ENCODE peak calls at places on chromosome 1, in four cellular contexts. Z is H1, W is breast epithelium, P is prostate gland. C is an unnamed sample.

GRCh38 chr1:215911406-215911968 is 344.4 kb downstream of the KCTD3 start:
- DNase-seq in W (no peak), Z (no peak), P (no peak), C (no peak)

GRCh38 chr1:47031059-47031458 is 7.6 kb downstream of the CYP4X1 start:
- DNase-seq in W (peak; percentile 39), P (peak; percentile 76), Z (no peak), C (peak; percentile 14)

GRCh38 chr1:19273106-19273843 is 15.3 kb downstream of the AKR7A3 start:
- DNase-seq in Z (no peak), W (no peak), P (no peak), C (no peak)

GRCh38 chr1:238900334-238900865 is 486.0 kb upstream of the CHRM3 start:
- DNase-seq in P (no peak), Z (no peak), W (no peak), C (no peak)

GRCh38 chr1:226695335-226695900 is 43.7 kb downstream of the ITPKB start:
- DNase-seq in P (no peak), Z (no peak), W (no peak), C (no peak)

GRCh38 chr1:172935062-172935592 is 115.6 kb downstream of the TNFSF18 start:
- DNase-seq in W (no peak), P (no peak), Z (no peak), C (no peak)

GRCh38 chr1:24895511-24895910 is 34.6 kb downstream of the RUNX3 start:
- DNase-seq in W (no peak), P (no peak), Z (no peak), C (no peak)

GRCh38 chr1:216425577-216425976 is 2.3 kb upstream of the USH2A start:
- DNase-seq in W (no peak), P (no peak), Z (no peak), C (no peak)

GRCh38 chr1:203175237-203176181 is at the start of gene MYBPH:
- DNase-seq in Z (no peak), P (no peak), W (no peak), C (no peak)

GRCh38 chr1:180291004-180291403 is 60.9 kb downstream of the LHX4 start:
- DNase-seq in P (no peak), Z (no peak), W (no peak), C (no peak)

GRCh38 chr1:111193712-111194480 is 6.5 kb downstream of the DENND2D start:
- DNase-seq in W (no peak), Z (no peak), P (no peak), C (no peak)

GRCh38 chr1:104991702-104992101 is 1242.0 kb downstream of the AMY1C start:
- DNase-seq in Z (no peak), W (no peak), P (no peak), C (no peak)

GRCh38 chr1:26726784-26727183 is 31.0 kb downstream of the ARID1A start:
- DNase-seq in Z (no peak), P (no peak), W (no peak), C (no peak)

GRCh38 chr1:26721669-26722355 is 26.0 kb downstream of the ARID1A start:
- DNase-seq in Z (no peak), W (no peak), P (no peak), C (no peak)

GRCh38 chr1:26723013-26723991 is 27.5 kb downstream of the ARID1A start:
- DNase-seq in P (peak; percentile 63), Z (peak; percentile 79), W (peak; percentile 72), C (peak; percentile 94)

GRCh38 chr1:26724938-26725337 is 29.1 kb downstream of the ARID1A start:
- DNase-seq in P (no peak), Z (no peak), W (no peak), C (no peak)

DNA sequence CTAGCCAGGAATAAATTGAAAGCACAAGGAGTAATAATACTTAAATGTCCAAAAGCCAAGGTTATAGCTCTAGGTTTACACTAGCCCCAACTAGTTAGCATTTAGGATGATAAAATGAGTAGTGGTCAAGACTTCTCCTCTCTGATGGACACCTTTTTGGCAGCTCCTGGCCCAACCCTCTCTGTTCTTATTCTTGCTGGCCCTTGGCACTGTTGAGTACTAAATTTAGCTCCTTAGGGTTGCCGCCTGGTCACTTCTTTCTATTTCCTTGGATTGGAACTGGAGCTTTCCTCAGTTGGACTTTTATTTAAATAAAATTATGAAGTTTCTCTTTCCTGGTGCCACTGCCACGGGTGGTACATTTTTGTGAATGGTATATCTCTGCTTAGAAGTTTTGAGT is 28.3 kb downstream of the ARID1A start:
- DNase-seq in P (no peak), Z (no peak), W (no peak), C (no peak)
- H3K27ac ChIP-seq in P (peak overlapping the region; percentile 30), Z (no peak overlapping the region), W (no peak overlapping the region), C (peak overlapping the region; percentile 77)

GRCh38 chr1:39043513-39043912 is 17.4 kb downstream of the NDUFS5 start:
- DNase-seq in Z (no peak), W (no peak), P (no peak), C (no peak)
- TF ChIP-seq POLR2AphosphoS5 in Z (no peak), W (no peak), P (no peak), C (no peak)

DNA sequence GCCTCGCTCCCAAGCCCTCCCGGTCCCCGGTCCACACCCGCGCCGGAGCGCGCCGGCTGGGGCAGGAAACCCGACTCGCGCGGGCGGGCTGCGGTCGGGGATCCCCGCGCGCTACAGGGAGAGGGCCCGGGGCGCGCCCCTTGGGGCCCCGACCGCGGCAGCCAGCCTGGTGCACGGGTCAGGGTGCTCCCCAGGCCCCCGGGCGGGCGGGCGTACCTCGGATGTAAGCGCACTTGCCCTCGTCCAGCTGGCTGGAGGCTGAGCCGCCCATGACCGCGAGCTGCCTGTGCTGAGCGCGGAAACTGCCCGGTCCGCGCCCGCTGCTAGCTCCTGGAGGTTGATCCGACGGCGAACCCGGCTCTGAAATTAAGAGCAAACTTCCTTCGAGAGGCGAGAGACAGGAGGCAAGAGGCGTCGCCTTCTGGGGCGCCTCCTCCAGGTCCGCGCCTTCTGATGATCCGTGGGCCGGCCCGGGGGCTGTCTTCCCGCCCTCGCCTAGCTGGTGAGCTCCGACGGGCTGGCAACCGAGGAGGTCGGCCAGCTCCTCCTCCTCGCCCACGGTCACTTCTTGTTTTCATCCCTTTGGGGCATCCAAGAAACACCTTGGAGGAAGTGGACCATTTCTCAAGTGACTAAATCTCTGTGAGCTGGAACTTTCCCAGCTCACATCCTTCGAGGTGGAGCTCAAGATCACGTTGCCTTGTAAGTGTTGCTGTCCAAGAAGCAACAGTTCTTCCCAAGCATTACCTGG is at the start of gene NIBAN1:
- DNase-seq in Z (peak; percentile 85), P (peak; percentile 59), W (peak; percentile 79), C (peak; percentile 95)
- TF ChIP-seq POLR2A in Z (peak; percentile 69), P (peak; percentile 51), W (peak; percentile 25), C (peak; percentile 34)

DNA sequence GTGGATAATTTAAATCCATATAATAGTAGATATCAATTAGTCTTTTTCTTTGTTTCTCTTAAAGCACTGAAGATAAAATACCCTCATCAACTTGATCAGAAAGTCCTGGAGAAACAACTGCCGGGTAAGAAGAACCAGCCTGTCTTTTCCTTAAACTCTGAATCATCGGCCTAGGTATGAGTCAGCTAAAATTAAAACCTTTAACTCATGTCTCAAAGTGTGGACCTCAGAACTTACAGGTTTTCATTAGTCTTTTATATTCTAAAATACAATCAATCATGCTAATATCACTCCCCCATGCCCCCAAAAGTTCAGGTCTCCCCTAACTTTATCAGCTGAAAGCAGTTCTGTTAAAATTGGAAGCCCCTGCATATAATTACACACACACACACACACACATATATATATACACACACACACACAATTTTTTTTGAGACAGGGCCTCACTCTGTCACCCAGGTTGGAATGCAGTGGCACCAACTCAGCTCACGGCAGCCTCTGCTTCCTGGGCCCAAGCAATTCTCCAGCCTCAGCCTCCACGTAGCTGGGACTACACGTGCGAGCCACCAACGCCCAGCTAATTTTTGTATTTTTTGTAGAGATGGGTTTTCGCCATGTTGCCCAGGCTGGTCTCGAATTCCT is 61.3 kb downstream of the B3GALNT2 start:
- DNase-seq in Z (peak; percentile 16), P (no peak), W (no peak), C (no peak)
- H3K27ac ChIP-seq in Z (no peak overlapping the region), P (no peak overlapping the region), W (no peak overlapping the region), C (no peak overlapping the region)